ENCODE peak calls at places on chromosomes 4 and X, in eight cellular contexts. One of them, this sample, is unnamed.

GRCh38 chrX:45669715-45670360 is 469.2 kb upstream of the DIPK2B start:
- DNase-seq in stimulated activated CD8-positive, alpha-beta memory T cell treated with anti-CD3 and anti-CD28 coated beads, Interleukin-15, amount 100 ng/mL, for 24 hours: no peak
- DNase-seq in stimulated activated CD4-positive, alpha-beta T cell treated with anti-CD3 and anti-CD28 coated beads, Interleukin-4, amount 100 ng/mL, for 1 hour: no peak
- DNase-seq in activated T-cell treated with anti-CD3 and anti-CD28 coated beads for 1 hour: no peak
- DNase-seq in HFF-Myc: peak
- DNase-seq in upper lobe of right lung: no peak
- DNase-seq in Kasumi-1: no peak
- DNase-seq in AG08395: peak
- DNase-seq in this sample: no peak

GRCh38 chr4:52298444-52298843 is 247.3 kb downstream of the SPATA18 start:
- DNase-seq in stimulated activated CD8-positive, alpha-beta memory T cell treated with anti-CD3 and anti-CD28 coated beads, Interleukin-15, amount 100 ng/mL, for 24 hours: no peak
- DNase-seq in stimulated activated CD4-positive, alpha-beta T cell treated with anti-CD3 and anti-CD28 coated beads, Interleukin-4, amount 100 ng/mL, for 1 hour: no peak
- DNase-seq in activated T-cell treated with anti-CD3 and anti-CD28 coated beads for 1 hour: no peak
- DNase-seq in HFF-Myc: no peak
- DNase-seq in upper lobe of right lung: no peak
- DNase-seq in Kasumi-1: no peak
- DNase-seq in AG08395: peak
- DNase-seq in this sample: no peak

GRCh38 chr4:168835880-168836454 is 174.1 kb downstream of the CBR4 start:
- DNase-seq in stimulated activated CD8-positive, alpha-beta memory T cell treated with anti-CD3 and anti-CD28 coated beads, Interleukin-15, amount 100 ng/mL, for 24 hours: no peak
- DNase-seq in stimulated activated CD4-positive, alpha-beta T cell treated with anti-CD3 and anti-CD28 coated beads, Interleukin-4, amount 100 ng/mL, for 1 hour: no peak
- DNase-seq in activated T-cell treated with anti-CD3 and anti-CD28 coated beads for 1 hour: no peak
- DNase-seq in HFF-Myc: no peak
- DNase-seq in upper lobe of right lung: no peak
- DNase-seq in Kasumi-1: no peak
- DNase-seq in AG08395: no peak
- DNase-seq in this sample: no peak

GRCh38 chr4:3369781-3370660 is 71.7 kb upstream of the HGFAC start:
- DNase-seq in stimulated activated CD8-positive, alpha-beta memory T cell treated with anti-CD3 and anti-CD28 coated beads, Interleukin-15, amount 100 ng/mL, for 24 hours: no peak
- DNase-seq in stimulated activated CD4-positive, alpha-beta T cell treated with anti-CD3 and anti-CD28 coated beads, Interleukin-4, amount 100 ng/mL, for 1 hour: no peak
- DNase-seq in activated T-cell treated with anti-CD3 and anti-CD28 coated beads for 1 hour: no peak
- DNase-seq in HFF-Myc: peak
- DNase-seq in upper lobe of right lung: no peak
- DNase-seq in Kasumi-1: peak
- DNase-seq in AG08395: peak
- DNase-seq in this sample: no peak

GRCh38 chr4:182880387-182881356 is 36.5 kb downstream of the DCTD start:
- DNase-seq in stimulated activated CD8-positive, alpha-beta memory T cell treated with anti-CD3 and anti-CD28 coated beads, Interleukin-15, amount 100 ng/mL, for 24 hours: no peak
- DNase-seq in stimulated activated CD4-positive, alpha-beta T cell treated with anti-CD3 and anti-CD28 coated beads, Interleukin-4, amount 100 ng/mL, for 1 hour: no peak
- DNase-seq in activated T-cell treated with anti-CD3 and anti-CD28 coated beads for 1 hour: no peak
- DNase-seq in HFF-Myc: no peak
- DNase-seq in upper lobe of right lung: no peak
- DNase-seq in Kasumi-1: no peak
- DNase-seq in AG08395: peak
- DNase-seq in this sample: no peak

GRCh38 chr4:169201144-169202124 is 69.3 kb downstream of the SH3RF1 start:
- DNase-seq in stimulated activated CD8-positive, alpha-beta memory T cell treated with anti-CD3 and anti-CD28 coated beads, Interleukin-15, amount 100 ng/mL, for 24 hours: no peak
- DNase-seq in stimulated activated CD4-positive, alpha-beta T cell treated with anti-CD3 and anti-CD28 coated beads, Interleukin-4, amount 100 ng/mL, for 1 hour: no peak
- DNase-seq in activated T-cell treated with anti-CD3 and anti-CD28 coated beads for 1 hour: no peak
- DNase-seq in HFF-Myc: no peak
- DNase-seq in upper lobe of right lung: no peak
- DNase-seq in Kasumi-1: no peak
- DNase-seq in AG08395: peak
- DNase-seq in this sample: no peak

GRCh38 chrX:23134171-23134570 is 134.4 kb downstream of the DDX53 start:
- DNase-seq in stimulated activated CD8-positive, alpha-beta memory T cell treated with anti-CD3 and anti-CD28 coated beads, Interleukin-15, amount 100 ng/mL, for 24 hours: no peak
- DNase-seq in stimulated activated CD4-positive, alpha-beta T cell treated with anti-CD3 and anti-CD28 coated beads, Interleukin-4, amount 100 ng/mL, for 1 hour: no peak
- DNase-seq in activated T-cell treated with anti-CD3 and anti-CD28 coated beads for 1 hour: no peak
- DNase-seq in HFF-Myc: no peak
- DNase-seq in upper lobe of right lung: no peak
- DNase-seq in Kasumi-1: no peak
- DNase-seq in AG08395: no peak
- DNase-seq in this sample: no peak

GRCh38 chr4:59608466-59608865 is 1591.7 kb upstream of the ADGRL3 start:
- DNase-seq in stimulated activated CD8-positive, alpha-beta memory T cell treated with anti-CD3 and anti-CD28 coated beads, Interleukin-15, amount 100 ng/mL, for 24 hours: no peak
- DNase-seq in stimulated activated CD4-positive, alpha-beta T cell treated with anti-CD3 and anti-CD28 coated beads, Interleukin-4, amount 100 ng/mL, for 1 hour: no peak
- DNase-seq in activated T-cell treated with anti-CD3 and anti-CD28 coated beads for 1 hour: no peak
- DNase-seq in HFF-Myc: no peak
- DNase-seq in upper lobe of right lung: no peak
- DNase-seq in Kasumi-1: no peak
- DNase-seq in AG08395: peak
- DNase-seq in this sample: no peak

GRCh38 chr4:40417941-40418340 is 82.8 kb downstream of the CHRNA9 start:
- DNase-seq in stimulated activated CD8-positive, alpha-beta memory T cell treated with anti-CD3 and anti-CD28 coated beads, Interleukin-15, amount 100 ng/mL, for 24 hours: no peak
- DNase-seq in stimulated activated CD4-positive, alpha-beta T cell treated with anti-CD3 and anti-CD28 coated beads, Interleukin-4, amount 100 ng/mL, for 1 hour: no peak
- DNase-seq in activated T-cell treated with anti-CD3 and anti-CD28 coated beads for 1 hour: no peak
- DNase-seq in HFF-Myc: no peak
- DNase-seq in upper lobe of right lung: no peak
- DNase-seq in Kasumi-1: no peak
- DNase-seq in AG08395: no peak
- DNase-seq in this sample: no peak

GRCh38 chr4:37661643-37662221 is 24.4 kb downstream of the RELL1 start:
- DNase-seq in stimulated activated CD8-positive, alpha-beta memory T cell treated with anti-CD3 and anti-CD28 coated beads, Interleukin-15, amount 100 ng/mL, for 24 hours: no peak
- DNase-seq in stimulated activated CD4-positive, alpha-beta T cell treated with anti-CD3 and anti-CD28 coated beads, Interleukin-4, amount 100 ng/mL, for 1 hour: no peak
- DNase-seq in activated T-cell treated with anti-CD3 and anti-CD28 coated beads for 1 hour: no peak
- DNase-seq in HFF-Myc: peak
- DNase-seq in upper lobe of right lung: no peak
- DNase-seq in Kasumi-1: no peak
- DNase-seq in AG08395: peak
- DNase-seq in this sample: no peak